ENCODE peak calls at places on chromosomes 3 and 15, in ten cellular contexts. I is A549, B is gastrocnemius medialis, V is epithelial cell of esophagus, C is HL-60, L is endothelial cell of umbilical vein, S is GM23338, E is AG04450, X is AG10803, N is cardiac fibroblast. Y is an unnamed sample.

GRCh38 chr3:52394751-52395502 is 50.0 kb downstream of the SEMA3G start:
- DNase-seq in L (no peak), E (no peak), S (no peak), B (no peak), I (no peak), C (no peak), N (no peak), V (no peak), X (no peak), Y (no peak)

GRCh38 chr3:61181874-61182273 is 69.4 kb downstream of the FHIT start:
- DNase-seq in S (no peak), B (no peak), X (peak), N (peak), E (no peak), I (peak), V (peak), C (no peak), L (peak), Y (no peak)

GRCh38 chr3:146218880-146219866 is 31.7 kb downstream of the PLSCR4 start:
- DNase-seq in I (peak), E (peak), L (peak), S (peak), B (no peak), C (no peak), N (peak), V (peak), X (peak), Y (no peak)

GRCh38 chr3:22960326-22960984 is 242.7 kb upstream of the UBE2E2 start:
- DNase-seq in B (peak), I (peak), L (peak), N (peak), S (peak), V (peak), E (no peak), X (peak), C (peak), Y (peak)

GRCh38 chr15:71669688-71670087 is 140.7 kb upstream of the NR2E3 start:
- DNase-seq in I (no peak), S (no peak), L (no peak), X (no peak), E (no peak), N (no peak), B (no peak), C (no peak), V (no peak), Y (no peak)

GRCh38 chr3:168585544-168585943 is 489.8 kb upstream of the GOLIM4 start:
- DNase-seq in C (no peak), X (no peak), L (no peak), B (no peak), I (no peak), S (no peak), E (no peak), V (no peak), N (no peak), Y (no peak)

GRCh38 chr3:190655933-190656332 is 142.0 kb downstream of the IL1RAP start:
- DNase-seq in I (no peak), E (no peak), L (no peak), N (no peak), B (no peak), C (no peak), V (no peak), X (no peak), S (no peak), Y (no peak)

GRCh38 chr3:123446210-123446609 is 2.7 kb downstream of the ADCY5 start:
- DNase-seq in X (no peak), V (no peak), N (no peak), I (no peak), L (no peak), B (no peak), S (no peak), C (no peak), E (no peak), Y (no peak)

GRCh38 chr3:106006001-106006400 is 137.2 kb upstream of the CBLB start:
- DNase-seq in N (peak), C (no peak), B (no peak), E (peak), I (no peak), L (no peak), V (peak), S (no peak), X (peak), Y (no peak)

GRCh38 chr3:125148836-125149235 is 63.7 kb downstream of the SLC12A8 start:
- DNase-seq in C (no peak), L (no peak), X (peak), B (no peak), E (no peak), V (peak), N (peak), S (no peak), I (no peak), Y (no peak)

DNA sequence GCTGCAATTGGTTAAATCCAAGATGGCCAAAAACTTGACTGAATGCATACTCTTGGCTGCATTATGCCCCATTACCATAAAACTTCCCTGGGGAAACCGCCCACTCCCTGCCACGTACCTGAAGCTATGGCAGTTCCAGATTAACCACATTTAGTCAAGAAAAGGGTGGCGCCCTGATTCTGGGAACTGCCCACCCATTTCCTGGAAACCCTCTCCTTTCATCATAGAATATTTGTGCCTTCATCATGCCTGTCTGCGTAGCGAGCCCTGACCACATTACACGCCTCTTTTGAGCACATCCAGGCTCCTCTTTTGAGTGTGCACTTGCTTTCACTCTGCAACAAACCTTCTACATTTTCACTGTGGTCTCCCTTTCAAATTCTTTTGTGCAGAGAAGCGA is 5.2 kb downstream of the LINS1 start:
- DNase-seq in E (no peak), S (no peak), X (no peak), I (no peak), V (peak), B (no peak), N (peak), L (no peak), C (no peak), Y (no peak)
- H3K4me3 ChIP-seq in E (no peak), S (no peak), X (no peak), I (no peak), V (no peak), B (no peak), N (no peak), L (no peak), C (no peak), Y (no peak)

GRCh38 chr15:96462768-96463167 is 132.3 kb downstream of the NR2F2 start:
- DNase-seq in N (peak), V (no peak), X (peak), C (no peak), E (no peak), B (no peak), I (no peak), S (no peak), L (peak), Y (no peak)
- TF ChIP-seq CTCF in N (no peak), V (no peak), X (peak), C (no peak), E (peak), B (no peak), I (no peak), S (peak), L (peak), Y (peak)

DNA sequence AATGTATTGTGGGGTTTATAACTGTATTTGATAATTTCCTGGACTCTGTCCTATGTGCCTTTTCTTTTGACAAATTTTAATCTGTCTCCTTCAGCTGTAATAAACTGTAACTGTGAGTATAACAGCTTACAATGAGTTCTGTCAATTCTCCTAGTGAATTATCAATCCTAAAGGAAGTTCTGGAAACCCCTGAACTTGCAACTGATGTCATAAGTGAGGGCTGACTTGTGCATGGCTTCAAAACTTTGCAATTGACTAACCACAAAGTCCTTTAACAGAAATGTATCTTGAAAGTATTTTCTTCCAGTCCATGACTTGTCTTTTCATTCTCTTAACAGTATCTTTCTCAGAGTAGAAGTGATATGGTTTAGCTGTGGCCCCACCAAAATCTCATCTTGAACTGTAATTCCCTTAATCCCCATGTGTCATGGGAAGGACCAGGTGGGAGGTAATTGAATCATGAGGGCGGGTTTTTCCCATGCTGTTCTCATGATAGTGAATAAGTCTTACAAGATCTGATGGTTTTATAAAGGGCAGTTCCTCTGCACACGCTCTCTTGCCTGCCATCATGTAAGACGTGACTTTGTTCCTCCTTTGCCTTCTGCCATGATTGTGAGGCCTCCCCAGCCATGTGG is 108.3 kb downstream of the TFDP2 start:
- DNase-seq in S (no peak), C (no peak), I (no peak), V (no peak), B (no peak), E (no peak), X (no peak), L (no peak), N (no peak), Y (no peak)
- H3K4me3 ChIP-seq in S (no peak), C (no peak), I (no peak), V (no peak), B (no peak), E (no peak), X (no peak), L (no peak), N (no peak), Y (no peak)

GRCh38 chr3:50336452-50337174 is 4.0 kb downstream of the RASSF1 start:
- DNase-seq in C (no peak), L (peak), B (no peak), S (peak), V (peak), X (peak), N (peak), E (no peak), I (peak), Y (no peak)
- TF ChIP-seq CTCF in C (no peak), L (no peak), B (no peak), S (no peak), V (peak), X (no peak), N (no peak), E (peak), I (no peak), Y (no peak)